ENCODE peak calls at places on chromosomes 2 and 18, in ten cellular contexts. E is GM23338, U is foreskin fibroblast, J is sigmoid colon, O is IMR-90, F is HFF-Myc, Y is colonic mucosa, H is heart right ventricle, R is dorsolateral prefrontal cortex, V is Peyer's patch. L is an unnamed sample.
A peak's percentile ranks its signal among the peaks of the same experiment; 100 is the strongest.

GRCh38 chr18:65278939-65279667 is 471.7 kb upstream of the CDH7 start:
- DNase-seq in E (no peak), U (no peak), J (no peak), O (no peak), F (no peak), Y (no peak), H (no peak), R (no peak), V (no peak), L (no peak)

GRCh38 chr2:109375131-109375561 is 238.6 kb downstream of the SEPTIN10 start:
- DNase-seq in E (no peak), U (no peak), J (peak; percentile 52), O (no peak), F (no peak), Y (peak; percentile 14), H (no peak), R (no peak), V (peak; percentile 5), L (no peak)

GRCh38 chr18:44777429-44778192 is 96.9 kb downstream of the SETBP1 start:
- DNase-seq in E (no peak), U (no peak), J (no peak), O (no peak), F (no peak), Y (no peak), H (peak; percentile 31), R (no peak), V (no peak), L (no peak)

GRCh38 chr2:45765007-45765767 is 113.7 kb downstream of the PRKCE start:
- DNase-seq in E (no peak), U (peak; percentile 61), J (no peak), O (no peak), F (peak; percentile 52), Y (no peak), H (no peak), R (no peak), V (no peak), L (no peak)

GRCh38 chr2:229164545-229165249 is 106.4 kb downstream of the PID1 start:
- DNase-seq in E (peak; percentile 15), U (peak; percentile 50), J (no peak), O (peak; percentile 10), F (no peak), Y (no peak), H (no peak), R (no peak), V (no peak), L (no peak)

GRCh38 chr2:201260302-201260800 is at the start of gene CASP8:
- DNase-seq in E (no peak), U (peak; percentile 56), J (no peak), O (peak; percentile 53), F (peak; percentile 14), Y (no peak), H (no peak), R (no peak), V (peak; percentile 86), L (peak; percentile 64)

GRCh38 chr2:7829241-7829640 is 852.6 kb upstream of the ID2 start:
- DNase-seq in E (no peak), U (peak; percentile 24), J (no peak), O (peak; percentile 8), F (no peak), Y (no peak), H (no peak), R (no peak), V (no peak), L (no peak)

GRCh38 chr2:36545871-36546416 is 52.0 kb downstream of the FEZ2 start:
- DNase-seq in E (no peak), U (no peak), J (no peak), O (no peak), F (no peak), Y (no peak), H (no peak), R (no peak), V (no peak), L (no peak)

GRCh38 chr18:13191779-13192178 is 26.8 kb upstream of the LDLRAD4 start:
- DNase-seq in E (peak; percentile 39), U (no peak), J (no peak), O (no peak), F (no peak), Y (no peak), H (no peak), R (no peak), V (no peak), L (no peak)

GRCh38 chr2:211423018-211423417 is 866.6 kb downstream of the CPS1 start:
- DNase-seq in E (no peak), U (no peak), J (no peak), O (no peak), F (no peak), Y (no peak), H (no peak), R (no peak), V (no peak), L (no peak)

DNA sequence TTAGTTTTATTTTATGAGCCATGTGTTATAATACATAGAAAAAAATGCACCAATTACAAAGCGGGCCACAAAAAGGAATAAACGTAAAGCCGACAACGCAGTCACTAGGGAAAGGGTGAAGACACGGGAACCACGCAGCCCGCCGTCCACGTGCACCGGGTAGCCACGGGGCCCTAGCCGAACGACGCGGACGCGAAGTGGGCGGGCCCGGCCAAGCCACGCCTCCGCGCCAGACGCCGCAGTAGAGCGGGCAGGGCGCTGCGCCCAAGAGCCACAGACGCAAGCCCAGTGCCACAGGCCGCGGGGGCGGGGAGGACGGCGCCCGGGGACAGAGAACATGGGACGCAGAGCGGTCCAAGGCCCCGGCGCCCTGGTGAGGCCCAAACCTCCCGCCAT is at the start of gene DUSP28:
- DNase-seq in E (peak; percentile 79), U (peak; percentile 97), J (peak; percentile 96), O (peak; percentile 80), F (peak; percentile 54), Y (peak; percentile 93), H (peak; percentile 89), R (peak; percentile 89), V (peak; percentile 90), L (peak; percentile 97)
- TF ChIP-seq CTCF in E (no peak), U (no peak), J (no peak), O (no peak), F (no peak), Y (no peak), H (no peak), R (no peak), V (no peak), L (no peak)

GRCh38 chr2:65046633-65047407 is 9.4 kb upstream of the CEP68 start:
- DNase-seq in E (no peak), U (no peak), J (no peak), O (no peak), F (no peak), Y (no peak), H (peak; percentile 24), R (no peak), V (no peak), L (no peak)

GRCh38 chr2:65040414-65041261 is 15.6 kb upstream of the CEP68 start:
- DNase-seq in E (peak; percentile 86), U (peak; percentile 92), J (peak; percentile 93), O (peak; percentile 84), F (peak; percentile 59), Y (peak; percentile 90), H (peak; percentile 90), R (peak; percentile 87), V (peak; percentile 87), L (peak; percentile 86)

GRCh38 chr2:65045651-65046050 is 10.6 kb upstream of the CEP68 start:
- DNase-seq in E (peak; percentile 55), U (peak; percentile 71), J (no peak), O (peak; percentile 30), F (no peak), Y (no peak), H (no peak), R (no peak), V (no peak), L (no peak)

GRCh38 chr2:65043001-65043400 is 13.2 kb upstream of the CEP68 start:
- DNase-seq in E (no peak), U (no peak), J (no peak), O (no peak), F (no peak), Y (no peak), H (no peak), R (no peak), V (no peak), L (no peak)

GRCh38 chr2:65044097-65044735 is 12.0 kb upstream of the CEP68 start:
- DNase-seq in E (no peak), U (no peak), J (no peak), O (no peak), F (no peak), Y (no peak), H (no peak), R (no peak), V (no peak), L (no peak)
- H3K4me3 ChIP-seq in E (no peak overlapping the region), U (no peak overlapping the region), J (no peak overlapping the region), O (no peak overlapping the region), F (no peak overlapping the region), Y (no peak overlapping the region), H (no peak overlapping the region), R (no peak overlapping the region), V (no peak overlapping the region), L (no peak overlapping the region)

GRCh38 chr18:26406854-26407517 is 141.4 kb downstream of the KCTD1 start:
- DNase-seq in E (no peak), U (no peak), J (no peak), O (no peak), F (no peak), Y (no peak), H (no peak), R (no peak), V (no peak), L (no peak)

GRCh38 chr18:26403451-26403850 is 144.9 kb downstream of the KCTD1 start:
- DNase-seq in E (no peak), U (peak; percentile 24), J (no peak), O (no peak), F (no peak), Y (no peak), H (no peak), R (no peak), V (no peak), L (no peak)

GRCh38 chr18:26406294-26406693 is 142.1 kb downstream of the KCTD1 start:
- DNase-seq in E (no peak), U (no peak), J (no peak), O (no peak), F (no peak), Y (no peak), H (no peak), R (no peak), V (no peak), L (no peak)

GRCh38 chr18:26407721-26408601 is 140.4 kb downstream of the KCTD1 start:
- DNase-seq in E (no peak), U (peak; percentile 42), J (no peak), O (no peak), F (no peak), Y (no peak), H (no peak), R (no peak), V (no peak), L (no peak)

GRCh38 chr18:26405190-26405781 is 143.1 kb downstream of the KCTD1 start:
- DNase-seq in E (peak; percentile 36), U (peak; percentile 77), J (no peak), O (peak; percentile 53), F (no peak), Y (no peak), H (peak; percentile 33), R (peak; percentile 33), V (no peak), L (no peak)
- TF ChIP-seq CTCF in E (peak; percentile 78), U (peak; percentile 67), J (no peak), O (peak; percentile 66), F (peak; percentile 48), Y (no peak), H (peak; percentile 14), R (peak; percentile 56), V (peak; percentile 18), L (peak; percentile 36)

DNA sequence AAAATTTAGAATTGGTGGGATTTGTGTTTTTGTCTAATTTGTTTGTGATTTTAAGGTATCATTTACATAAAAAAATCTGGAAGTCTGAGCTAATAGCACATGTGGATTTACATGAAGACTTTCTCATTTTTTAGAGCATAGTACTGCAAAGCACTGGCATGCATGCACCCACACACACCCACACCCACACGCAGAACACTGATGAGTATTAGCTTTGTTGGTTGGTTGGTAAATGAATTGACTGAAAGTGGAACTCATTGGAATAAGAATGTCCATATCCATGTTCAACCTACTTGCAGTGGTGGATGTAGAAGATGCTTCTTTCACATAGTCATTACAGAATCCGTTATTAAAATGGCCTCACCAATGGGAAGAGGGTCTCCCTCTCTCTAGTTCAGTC is 475.8 kb downstream of the PLCL1 start:
- DNase-seq in E (no peak), U (no peak), J (no peak), O (no peak), F (no peak), Y (no peak), H (no peak), R (no peak), V (no peak), L (no peak)
- H3K4me3 ChIP-seq in E (no peak overlapping the region), U (no peak overlapping the region), J (no peak overlapping the region), O (no peak overlapping the region), F (no peak overlapping the region), Y (no peak overlapping the region), H (no peak overlapping the region), R (no peak overlapping the region), V (no peak overlapping the region), L (no peak overlapping the region)